ENCODE peak calls at places on chromosomes 1 and 21, in seven cellular contexts. K, Q, W, I, L, X and S are unnamed samples.

GRCh38 chr21:37871121-37871862 is 45.0 kb downstream of the KCNJ6 start:
- DNase-seq in K (no peak), Q (no peak), W (no peak), I (no peak), L (no peak), X (no peak), S (no peak)

GRCh38 chr1:36160949-36161485 is 5.1 kb downstream of the MAP7D1 start:
- DNase-seq in K (peak), Q (no peak), W (peak), I (no peak), L (no peak), X (no peak), S (no peak)

GRCh38 chr1:202725541-202725940 is 15.3 kb upstream of the SYT2 start:
- DNase-seq in K (no peak), Q (no peak), W (no peak), I (no peak), L (no peak), X (no peak), S (no peak)

GRCh38 chr1:89060091-89060490 is 4.9 kb downstream of the GBP1 start:
- DNase-seq in K (no peak), Q (no peak), W (no peak), I (no peak), L (no peak), X (no peak), S (no peak)

GRCh38 chr1:30758785-30759380 is 1.3 kb upstream of the LAPTM5 start:
- DNase-seq in K (no peak), Q (peak), W (peak), I (peak), L (no peak), X (no peak), S (no peak)

GRCh38 chr1:238129677-238130076 is 239.0 kb upstream of the ZP4 start:
- DNase-seq in K (no peak), Q (no peak), W (no peak), I (no peak), L (no peak), X (no peak), S (no peak)

GRCh38 chr21:26136686-26137085 is 33.9 kb downstream of the APP start:
- DNase-seq in K (no peak), Q (no peak), W (no peak), I (peak), L (no peak), X (no peak), S (no peak)

GRCh38 chr1:93304716-93305138 is 41.0 kb upstream of the DR1 start:
- DNase-seq in K (peak), Q (peak), W (peak), I (peak), L (no peak), X (peak), S (no peak)

GRCh38 chr1:20551945-20552727 is at the start of gene FAM43B:
- DNase-seq in K (peak), Q (no peak), W (peak), I (no peak), L (no peak), X (peak), S (no peak)

GRCh38 chr1:44807364-44808062 is 362 bp upstream of the DYNLT4 start:
- DNase-seq in K (peak), Q (peak), W (peak), I (peak), L (peak), X (peak), S (peak)

GRCh38 chr1:204085876-204086275 is 13.0 kb downstream of the SOX13 start:
- DNase-seq in K (no peak), Q (no peak), W (no peak), I (no peak), L (no peak), X (no peak), S (no peak)

GRCh38 chr1:206579747-206580437 is 32.4 kb downstream of the EIF2D start:
- DNase-seq in K (no peak), Q (no peak), W (no peak), I (peak), L (no peak), X (no peak), S (no peak)

GRCh38 chr1:179794669-179795068 is 51.6 kb downstream of the FAM163A start:
- DNase-seq in K (peak), Q (no peak), W (no peak), I (no peak), L (no peak), X (no peak), S (no peak)

GRCh38 chr21:29298348-29299045 is at the start of gene BACH1:
- DNase-seq in K (peak), Q (peak), W (peak), I (no peak), L (peak), X (peak), S (peak)

GRCh38 chr1:167721617-167722151 is at the start of gene MPZL1:
- DNase-seq in K (peak), Q (peak), W (peak), I (peak), L (no peak), X (peak), S (peak)

GRCh38 chr1:41874903-41875411 is 43.8 kb downstream of the HIVEP3 start:
- DNase-seq in K (no peak), Q (no peak), W (no peak), I (no peak), L (no peak), X (no peak), S (no peak)

GRCh38 chr1:147077081-147077480 is 95.2 kb downstream of the PRKAB2 start:
- DNase-seq in K (no peak), Q (no peak), W (no peak), I (no peak), L (no peak), X (no peak), S (no peak)

GRCh38 chr1:25740071-25740470 is 59.9 kb upstream of the SELENON start:
- DNase-seq in K (no peak), Q (no peak), W (no peak), I (no peak), L (no peak), X (no peak), S (no peak)

GRCh38 chr1:226425431-226426031 is 17.6 kb upstream of the PARP1 start:
- DNase-seq in K (no peak), Q (no peak), W (no peak), I (no peak), L (no peak), X (no peak), S (no peak)

GRCh38 chr1:223870617-223871574 is 25.1 kb upstream of the TP53BP2 start:
- DNase-seq in K (no peak), Q (no peak), W (no peak), I (no peak), L (no peak), X (no peak), S (no peak)

GRCh38 chr1:119655160-119655559 is 7.1 kb upstream of the ZNF697 start:
- DNase-seq in K (no peak), Q (no peak), W (no peak), I (no peak), L (no peak), X (no peak), S (no peak)

GRCh38 chr1:36367798-36368197 is 17.9 kb downstream of the STK40 start:
- DNase-seq in K (no peak), Q (no peak), W (no peak), I (no peak), L (no peak), X (no peak), S (no peak)

GRCh38 chr1:196205882-196206281 is 402.4 kb downstream of the KCNT2 start:
- DNase-seq in K (no peak), Q (no peak), W (no peak), I (no peak), L (no peak), X (no peak), S (no peak)

GRCh38 chr1:31760422-31760900 is 3.7 kb downstream of the ADGRB2 start:
- DNase-seq in K (peak), Q (no peak), W (no peak), I (no peak), L (no peak), X (no peak), S (no peak)

GRCh38 chr1:101520302-101520701 is 283.5 kb downstream of the S1PR1 start:
- DNase-seq in K (peak), Q (peak), W (peak), I (peak), L (peak), X (peak), S (peak)

GRCh38 chr1:4165901-4166300 is 265.8 kb upstream of the C1orf174 start:
- DNase-seq in K (no peak), Q (no peak), W (no peak), I (no peak), L (no peak), X (no peak), S (no peak)

GRCh38 chr21:31730687-31731111 is 1.2 kb downstream of the SCAF4 start:
- DNase-seq in K (no peak), Q (no peak), W (no peak), I (no peak), L (peak), X (peak), S (peak)

GRCh38 chr1:96492236-96492635 is 229.3 kb upstream of the PTBP2 start:
- DNase-seq in K (no peak), Q (no peak), W (no peak), I (no peak), L (no peak), X (no peak), S (no peak)

GRCh38 chr1:224181453-224181810 is 1.6 kb upstream of the DEGS1 start:
- DNase-seq in K (no peak), Q (no peak), W (no peak), I (no peak), L (no peak), X (no peak), S (no peak)

GRCh38 chr1:53895421-53895820 is 1.4 kb downstream of the DIO1 start:
- DNase-seq in K (no peak), Q (no peak), W (no peak), I (no peak), L (no peak), X (no peak), S (no peak)

GRCh38 chr1:53893999-53894636 is at the start of gene DIO1:
- DNase-seq in K (no peak), Q (no peak), W (no peak), I (no peak), L (no peak), X (peak), S (no peak)

GRCh38 chr1:53899206-53899628 is 5.2 kb downstream of the DIO1 start:
- DNase-seq in K (no peak), Q (no peak), W (no peak), I (no peak), L (no peak), X (peak), S (peak)

GRCh38 chr1:53894644-53895043 is 657 bp downstream of the DIO1 start:
- DNase-seq in K (no peak), Q (no peak), W (no peak), I (no peak), L (no peak), X (peak), S (no peak)

DNA sequence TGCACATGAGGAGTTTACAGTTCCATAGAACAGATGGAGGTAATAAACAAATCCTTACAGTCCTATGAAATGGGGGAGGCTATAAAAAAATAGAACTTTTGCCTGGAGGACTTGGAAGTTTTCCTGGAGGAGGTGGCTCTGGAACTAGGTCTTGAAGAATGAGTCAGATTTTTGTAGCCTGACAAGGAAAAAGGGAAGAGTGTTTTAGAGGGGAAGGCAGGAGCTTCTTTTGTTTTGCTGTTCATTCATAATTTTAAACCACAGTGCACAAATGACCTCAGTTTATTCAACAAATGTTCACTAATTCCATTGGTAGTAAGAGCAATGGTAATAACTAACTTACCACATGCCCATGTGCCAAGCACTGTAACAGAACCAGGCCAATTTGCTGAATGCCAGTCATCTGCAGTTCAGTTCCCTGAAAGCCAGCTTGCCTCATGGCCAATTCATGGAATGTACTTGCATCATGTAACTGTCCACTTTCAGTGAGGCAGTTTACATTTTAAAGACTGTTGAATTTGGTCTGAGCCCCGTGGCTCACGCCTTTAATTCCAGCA is 2.8 kb downstream of the DIO1 start:
- DNase-seq in K (no peak), Q (no peak), W (no peak), I (no peak), L (no peak), X (peak), S (no peak)
- TF ChIP-seq JUND in K (peak), Q (no peak), W (no peak), I (no peak), L (no peak), X (no peak), S (no peak)

DNA sequence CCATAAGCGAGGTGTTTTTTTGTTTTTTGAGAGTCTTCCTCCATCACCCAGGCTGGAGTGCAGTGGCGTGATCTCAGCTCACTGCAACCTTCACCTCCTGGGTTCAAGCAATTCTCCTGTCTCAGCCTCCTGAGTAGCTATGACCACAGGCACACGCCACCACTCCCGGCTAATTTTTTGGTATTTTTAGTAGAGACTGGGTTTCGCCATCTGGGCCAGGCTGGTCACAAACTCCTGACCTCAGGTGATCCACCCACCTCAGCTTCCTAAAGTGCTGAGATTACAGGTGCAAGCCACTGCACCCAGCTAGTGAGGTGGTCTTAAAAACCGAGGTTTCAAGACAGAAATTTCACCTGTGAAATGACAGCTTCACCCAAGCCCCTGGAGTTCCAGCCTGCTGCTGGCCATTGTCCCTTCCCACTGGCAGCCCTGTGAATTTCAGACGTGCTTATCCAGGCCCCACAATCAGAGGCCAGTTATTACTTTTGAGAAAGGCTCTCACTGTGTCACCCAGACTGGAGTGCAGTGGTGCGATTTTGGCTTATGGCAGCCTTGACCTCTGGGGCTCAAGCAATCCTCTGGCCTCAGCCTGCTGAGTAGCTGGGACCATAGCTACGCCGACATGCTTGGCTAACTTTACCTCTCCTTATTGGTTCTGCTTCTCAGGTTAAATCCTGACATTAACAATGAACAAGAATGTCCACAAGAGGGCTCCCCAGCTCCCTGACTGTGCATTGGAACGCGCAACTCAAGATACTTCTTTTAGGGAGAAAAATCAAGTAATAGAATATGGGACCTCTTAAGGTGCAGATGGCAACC is 19.4 kb downstream of the ENO1 start:
- DNase-seq in K (peak), Q (no peak), W (peak), I (no peak), L (no peak), X (peak), S (no peak)
- TF ChIP-seq JUND in K (peak), Q (peak), W (peak), I (no peak), L (no peak), X (no peak), S (no peak)

GRCh38 chr1:235101558-235102258 is 26.9 kb downstream of the TOMM20 start:
- DNase-seq in K (no peak), Q (no peak), W (no peak), I (no peak), L (no peak), X (no peak), S (no peak)

GRCh38 chr1:235102993-235103411 is 25.6 kb downstream of the TOMM20 start:
- DNase-seq in K (no peak), Q (no peak), W (no peak), I (no peak), L (no peak), X (no peak), S (no peak)

GRCh38 chr1:235100124-235100801 is 28.4 kb downstream of the TOMM20 start:
- DNase-seq in K (no peak), Q (no peak), W (no peak), I (peak), L (no peak), X (peak), S (no peak)

GRCh38 chr1:235105051-235106043 is 23.3 kb downstream of the TOMM20 start:
- DNase-seq in K (no peak), Q (no peak), W (no peak), I (peak), L (no peak), X (no peak), S (no peak)

GRCh38 chr1:235102259-235102582 is 26.4 kb downstream of the TOMM20 start:
- DNase-seq in K (no peak), Q (no peak), W (no peak), I (no peak), L (no peak), X (no peak), S (no peak)
- TF ChIP-seq JUND in K (no peak), Q (no peak), W (no peak), I (no peak), L (no peak), X (no peak), S (no peak)

GRCh38 chr1:192119701-192120100 is 38.6 kb upstream of the RGS18 start:
- DNase-seq in K (no peak), Q (no peak), W (no peak), I (no peak), L (no peak), X (no peak), S (no peak)
- TF ChIP-seq JUND in K (no peak), Q (no peak), W (no peak), I (no peak), L (no peak), X (no peak), S (no peak)